ENCODE peak calls at places on chromosomes 2 and 18, in nine cellular contexts. One of them, this sample, is unnamed.

GRCh38 chr2:239245872-239246701 is 154.7 kb downstream of the HDAC4 start:
- DNase-seq in WERI-Rb-1: no peak
- DNase-seq in CD4-positive, CD25-positive, alpha-beta regulatory T cell: no peak
- DNase-seq in activated T-cell treated with anti-CD3 and anti-CD28 coated beads for 1 hour: no peak
- DNase-seq in WTC11: peak
- DNase-seq in hippocampal formation: no peak
- DNase-seq in EL: no peak
- DNase-seq in HFFc6: no peak
- DNase-seq in CD4-positive, alpha-beta T cell: no peak
- DNase-seq in this sample: no peak

GRCh38 chr2:41294331-41294730 is 753.5 kb upstream of the PKDCC start:
- DNase-seq in WERI-Rb-1: no peak
- DNase-seq in CD4-positive, CD25-positive, alpha-beta regulatory T cell: no peak
- DNase-seq in activated T-cell treated with anti-CD3 and anti-CD28 coated beads for 1 hour: no peak
- DNase-seq in WTC11: no peak
- DNase-seq in hippocampal formation: no peak
- DNase-seq in EL: no peak
- DNase-seq in HFFc6: no peak
- DNase-seq in CD4-positive, alpha-beta T cell: no peak
- DNase-seq in this sample: peak

GRCh38 chr2:29848566-29849310 is 72.6 kb downstream of the ALK start:
- DNase-seq in WERI-Rb-1: no peak
- DNase-seq in CD4-positive, CD25-positive, alpha-beta regulatory T cell: no peak
- DNase-seq in activated T-cell treated with anti-CD3 and anti-CD28 coated beads for 1 hour: no peak
- DNase-seq in WTC11: no peak
- DNase-seq in hippocampal formation: no peak
- DNase-seq in EL: no peak
- DNase-seq in HFFc6: no peak
- DNase-seq in CD4-positive, alpha-beta T cell: no peak
- DNase-seq in this sample: no peak

GRCh38 chr2:65315042-65315441 is 87.4 kb downstream of the ACTR2 start:
- DNase-seq in WERI-Rb-1: no peak
- DNase-seq in CD4-positive, CD25-positive, alpha-beta regulatory T cell: no peak
- DNase-seq in activated T-cell treated with anti-CD3 and anti-CD28 coated beads for 1 hour: no peak
- DNase-seq in WTC11: no peak
- DNase-seq in hippocampal formation: no peak
- DNase-seq in EL: no peak
- DNase-seq in HFFc6: no peak
- DNase-seq in CD4-positive, alpha-beta T cell: no peak
- DNase-seq in this sample: no peak

GRCh38 chr2:161085041-161085598 is 75.1 kb upstream of the TANK start:
- DNase-seq in WERI-Rb-1: no peak
- DNase-seq in CD4-positive, CD25-positive, alpha-beta regulatory T cell: peak
- DNase-seq in activated T-cell treated with anti-CD3 and anti-CD28 coated beads for 1 hour: no peak
- DNase-seq in WTC11: no peak
- DNase-seq in hippocampal formation: no peak
- DNase-seq in EL: no peak
- DNase-seq in HFFc6: no peak
- DNase-seq in CD4-positive, alpha-beta T cell: no peak
- DNase-seq in this sample: no peak

GRCh38 chr18:77081387-77081773 is 51.2 kb downstream of the MBP start:
- DNase-seq in WERI-Rb-1: no peak
- DNase-seq in CD4-positive, CD25-positive, alpha-beta regulatory T cell: no peak
- DNase-seq in activated T-cell treated with anti-CD3 and anti-CD28 coated beads for 1 hour: no peak
- DNase-seq in WTC11: no peak
- DNase-seq in hippocampal formation: no peak
- DNase-seq in EL: peak
- DNase-seq in HFFc6: peak
- DNase-seq in CD4-positive, alpha-beta T cell: no peak
- DNase-seq in this sample: no peak

GRCh38 chr18:37668971-37669747 is 103.6 kb upstream of the CELF4 start:
- DNase-seq in WERI-Rb-1: no peak
- DNase-seq in CD4-positive, CD25-positive, alpha-beta regulatory T cell: no peak
- DNase-seq in activated T-cell treated with anti-CD3 and anti-CD28 coated beads for 1 hour: no peak
- DNase-seq in WTC11: no peak
- DNase-seq in hippocampal formation: no peak
- DNase-seq in EL: no peak
- DNase-seq in HFFc6: no peak
- DNase-seq in CD4-positive, alpha-beta T cell: no peak
- DNase-seq in this sample: no peak

GRCh38 chr18:75162467-75162866 is 46.5 kb downstream of the PTGR3 start:
- DNase-seq in WERI-Rb-1: no peak
- DNase-seq in CD4-positive, CD25-positive, alpha-beta regulatory T cell: no peak
- DNase-seq in activated T-cell treated with anti-CD3 and anti-CD28 coated beads for 1 hour: no peak
- DNase-seq in WTC11: no peak
- DNase-seq in hippocampal formation: no peak
- DNase-seq in EL: peak
- DNase-seq in HFFc6: peak
- DNase-seq in CD4-positive, alpha-beta T cell: no peak
- DNase-seq in this sample: no peak

GRCh38 chr18:61323951-61324350 is 9.3 kb upstream of the CDH20 start:
- DNase-seq in WERI-Rb-1: no peak
- DNase-seq in CD4-positive, CD25-positive, alpha-beta regulatory T cell: no peak
- DNase-seq in activated T-cell treated with anti-CD3 and anti-CD28 coated beads for 1 hour: no peak
- DNase-seq in WTC11: no peak
- DNase-seq in hippocampal formation: no peak
- DNase-seq in EL: no peak
- DNase-seq in HFFc6: peak
- DNase-seq in CD4-positive, alpha-beta T cell: no peak
- DNase-seq in this sample: no peak

GRCh38 chr2:123086613-123087012 is 938.5 kb upstream of the CNTNAP5 start:
- DNase-seq in WERI-Rb-1: no peak
- DNase-seq in CD4-positive, CD25-positive, alpha-beta regulatory T cell: no peak
- DNase-seq in activated T-cell treated with anti-CD3 and anti-CD28 coated beads for 1 hour: no peak
- DNase-seq in WTC11: no peak
- DNase-seq in hippocampal formation: no peak
- DNase-seq in EL: no peak
- DNase-seq in HFFc6: no peak
- DNase-seq in CD4-positive, alpha-beta T cell: no peak
- DNase-seq in this sample: no peak

GRCh38 chr2:239902749-239903201 is 122.4 kb downstream of the NDUFA10 start:
- DNase-seq in WERI-Rb-1: no peak
- DNase-seq in CD4-positive, CD25-positive, alpha-beta regulatory T cell: no peak
- DNase-seq in activated T-cell treated with anti-CD3 and anti-CD28 coated beads for 1 hour: no peak
- DNase-seq in WTC11: no peak
- DNase-seq in hippocampal formation: no peak
- DNase-seq in EL: no peak
- DNase-seq in HFFc6: no peak
- DNase-seq in CD4-positive, alpha-beta T cell: no peak
- DNase-seq in this sample: no peak

GRCh38 chr2:9336209-9336533 is 87.2 kb downstream of the ITGB1BP1 start:
- DNase-seq in WERI-Rb-1: no peak
- DNase-seq in CD4-positive, CD25-positive, alpha-beta regulatory T cell: peak
- DNase-seq in activated T-cell treated with anti-CD3 and anti-CD28 coated beads for 1 hour: no peak
- DNase-seq in WTC11: no peak
- DNase-seq in hippocampal formation: no peak
- DNase-seq in EL: peak
- DNase-seq in HFFc6: no peak
- DNase-seq in CD4-positive, alpha-beta T cell: no peak
- DNase-seq in this sample: no peak

GRCh38 chr18:25701821-25702220 is 349.9 kb upstream of the ZNF521 start:
- DNase-seq in WERI-Rb-1: no peak
- DNase-seq in CD4-positive, CD25-positive, alpha-beta regulatory T cell: no peak
- DNase-seq in activated T-cell treated with anti-CD3 and anti-CD28 coated beads for 1 hour: no peak
- DNase-seq in WTC11: no peak
- DNase-seq in hippocampal formation: no peak
- DNase-seq in EL: no peak
- DNase-seq in HFFc6: no peak
- DNase-seq in CD4-positive, alpha-beta T cell: no peak
- DNase-seq in this sample: no peak

GRCh38 chr2:124145982-124146381 is 120.9 kb downstream of the CNTNAP5 start:
- DNase-seq in WERI-Rb-1: no peak
- DNase-seq in CD4-positive, CD25-positive, alpha-beta regulatory T cell: no peak
- DNase-seq in activated T-cell treated with anti-CD3 and anti-CD28 coated beads for 1 hour: no peak
- DNase-seq in WTC11: no peak
- DNase-seq in hippocampal formation: no peak
- DNase-seq in EL: no peak
- DNase-seq in HFFc6: no peak
- DNase-seq in CD4-positive, alpha-beta T cell: no peak
- DNase-seq in this sample: no peak

GRCh38 chr2:200702646-200703118 is 109.0 kb upstream of the BZW1 start:
- DNase-seq in WERI-Rb-1: no peak
- DNase-seq in CD4-positive, CD25-positive, alpha-beta regulatory T cell: peak
- DNase-seq in activated T-cell treated with anti-CD3 and anti-CD28 coated beads for 1 hour: no peak
- DNase-seq in WTC11: no peak
- DNase-seq in hippocampal formation: no peak
- DNase-seq in EL: no peak
- DNase-seq in HFFc6: no peak
- DNase-seq in CD4-positive, alpha-beta T cell: no peak
- DNase-seq in this sample: no peak

GRCh38 chr18:8508320-8508719 is 100.9 kb upstream of the RAB12 start:
- DNase-seq in WERI-Rb-1: no peak
- DNase-seq in CD4-positive, CD25-positive, alpha-beta regulatory T cell: no peak
- DNase-seq in activated T-cell treated with anti-CD3 and anti-CD28 coated beads for 1 hour: no peak
- DNase-seq in WTC11: no peak
- DNase-seq in hippocampal formation: no peak
- DNase-seq in EL: no peak
- DNase-seq in HFFc6: no peak
- DNase-seq in CD4-positive, alpha-beta T cell: no peak
- DNase-seq in this sample: no peak

GRCh38 chr2:17298453-17298852 is 219.8 kb downstream of the RAD51AP2 start:
- DNase-seq in WERI-Rb-1: no peak
- DNase-seq in CD4-positive, CD25-positive, alpha-beta regulatory T cell: no peak
- DNase-seq in activated T-cell treated with anti-CD3 and anti-CD28 coated beads for 1 hour: no peak
- DNase-seq in WTC11: no peak
- DNase-seq in hippocampal formation: no peak
- DNase-seq in EL: no peak
- DNase-seq in HFFc6: no peak
- DNase-seq in CD4-positive, alpha-beta T cell: no peak
- DNase-seq in this sample: no peak

GRCh38 chr2:26344581-26345283 is 1.2 kb upstream of the SELENOI start:
- DNase-seq in WERI-Rb-1: peak
- DNase-seq in CD4-positive, CD25-positive, alpha-beta regulatory T cell: peak
- DNase-seq in activated T-cell treated with anti-CD3 and anti-CD28 coated beads for 1 hour: no peak
- DNase-seq in WTC11: peak
- DNase-seq in hippocampal formation: no peak
- DNase-seq in EL: peak
- DNase-seq in HFFc6: no peak
- DNase-seq in CD4-positive, alpha-beta T cell: no peak
- DNase-seq in this sample: no peak

GRCh38 chr2:205806126-205806905 is 124.0 kb downstream of the NRP2 start:
- DNase-seq in WERI-Rb-1: no peak
- DNase-seq in CD4-positive, CD25-positive, alpha-beta regulatory T cell: no peak
- DNase-seq in activated T-cell treated with anti-CD3 and anti-CD28 coated beads for 1 hour: no peak
- DNase-seq in WTC11: no peak
- DNase-seq in hippocampal formation: no peak
- DNase-seq in EL: no peak
- DNase-seq in HFFc6: no peak
- DNase-seq in CD4-positive, alpha-beta T cell: no peak
- DNase-seq in this sample: no peak

GRCh38 chr2:96326990-96327820 is 2.1 kb downstream of the ITPRIPL1 start:
- DNase-seq in WERI-Rb-1: no peak
- DNase-seq in CD4-positive, CD25-positive, alpha-beta regulatory T cell: no peak
- DNase-seq in activated T-cell treated with anti-CD3 and anti-CD28 coated beads for 1 hour: no peak
- DNase-seq in WTC11: no peak
- DNase-seq in hippocampal formation: no peak
- DNase-seq in EL: no peak
- DNase-seq in HFFc6: no peak
- DNase-seq in CD4-positive, alpha-beta T cell: no peak
- DNase-seq in this sample: no peak

GRCh38 chr2:118669639-118670038 is 177.8 kb downstream of the EN1 start:
- DNase-seq in WERI-Rb-1: no peak
- DNase-seq in CD4-positive, CD25-positive, alpha-beta regulatory T cell: no peak
- DNase-seq in activated T-cell treated with anti-CD3 and anti-CD28 coated beads for 1 hour: no peak
- DNase-seq in WTC11: no peak
- DNase-seq in hippocampal formation: no peak
- DNase-seq in EL: no peak
- DNase-seq in HFFc6: no peak
- DNase-seq in CD4-positive, alpha-beta T cell: no peak
- DNase-seq in this sample: no peak

GRCh38 chr2:676647-677055 is 555 bp downstream of the TMEM18 start:
- DNase-seq in WERI-Rb-1: peak
- DNase-seq in CD4-positive, CD25-positive, alpha-beta regulatory T cell: peak
- DNase-seq in activated T-cell treated with anti-CD3 and anti-CD28 coated beads for 1 hour: no peak
- DNase-seq in WTC11: peak
- DNase-seq in hippocampal formation: peak
- DNase-seq in EL: peak
- DNase-seq in HFFc6: peak
- DNase-seq in CD4-positive, alpha-beta T cell: no peak
- DNase-seq in this sample: peak

GRCh38 chr18:58367425-58368140 is 261.3 kb downstream of the ALPK2 start:
- DNase-seq in WERI-Rb-1: no peak
- DNase-seq in CD4-positive, CD25-positive, alpha-beta regulatory T cell: no peak
- DNase-seq in activated T-cell treated with anti-CD3 and anti-CD28 coated beads for 1 hour: no peak
- DNase-seq in WTC11: no peak
- DNase-seq in hippocampal formation: no peak
- DNase-seq in EL: no peak
- DNase-seq in HFFc6: no peak
- DNase-seq in CD4-positive, alpha-beta T cell: no peak
- DNase-seq in this sample: no peak

GRCh38 chr2:51258301-51258700 is 226.4 kb upstream of the NRXN1 start:
- DNase-seq in WERI-Rb-1: no peak
- DNase-seq in CD4-positive, CD25-positive, alpha-beta regulatory T cell: no peak
- DNase-seq in activated T-cell treated with anti-CD3 and anti-CD28 coated beads for 1 hour: no peak
- DNase-seq in WTC11: no peak
- DNase-seq in hippocampal formation: no peak
- DNase-seq in EL: no peak
- DNase-seq in HFFc6: no peak
- DNase-seq in CD4-positive, alpha-beta T cell: no peak
- DNase-seq in this sample: no peak

GRCh38 chr2:219001577-219002394 is 8.6 kb upstream of the CRYBA2 start:
- DNase-seq in WERI-Rb-1: peak
- DNase-seq in CD4-positive, CD25-positive, alpha-beta regulatory T cell: no peak
- DNase-seq in activated T-cell treated with anti-CD3 and anti-CD28 coated beads for 1 hour: no peak
- DNase-seq in WTC11: peak
- DNase-seq in hippocampal formation: no peak
- DNase-seq in EL: no peak
- DNase-seq in HFFc6: no peak
- DNase-seq in CD4-positive, alpha-beta T cell: no peak
- DNase-seq in this sample: no peak

GRCh38 chr18:34158881-34159690 is 65.6 kb downstream of the NOL4 start:
- DNase-seq in WERI-Rb-1: peak
- DNase-seq in CD4-positive, CD25-positive, alpha-beta regulatory T cell: no peak
- DNase-seq in activated T-cell treated with anti-CD3 and anti-CD28 coated beads for 1 hour: no peak
- DNase-seq in WTC11: peak
- DNase-seq in hippocampal formation: peak
- DNase-seq in EL: no peak
- DNase-seq in HFFc6: no peak
- DNase-seq in CD4-positive, alpha-beta T cell: no peak
- DNase-seq in this sample: peak

GRCh38 chr18:37254256-37254880 is 311.2 kb downstream of the CELF4 start:
- DNase-seq in WERI-Rb-1: no peak
- DNase-seq in CD4-positive, CD25-positive, alpha-beta regulatory T cell: no peak
- DNase-seq in activated T-cell treated with anti-CD3 and anti-CD28 coated beads for 1 hour: no peak
- DNase-seq in WTC11: no peak
- DNase-seq in hippocampal formation: no peak
- DNase-seq in EL: no peak
- DNase-seq in HFFc6: no peak
- DNase-seq in CD4-positive, alpha-beta T cell: no peak
- DNase-seq in this sample: no peak

GRCh38 chr2:18966131-18966530 is 376.8 kb upstream of the NT5C1B start:
- DNase-seq in WERI-Rb-1: no peak
- DNase-seq in CD4-positive, CD25-positive, alpha-beta regulatory T cell: no peak
- DNase-seq in activated T-cell treated with anti-CD3 and anti-CD28 coated beads for 1 hour: no peak
- DNase-seq in WTC11: no peak
- DNase-seq in hippocampal formation: no peak
- DNase-seq in EL: peak
- DNase-seq in HFFc6: no peak
- DNase-seq in CD4-positive, alpha-beta T cell: no peak
- DNase-seq in this sample: no peak

GRCh38 chr2:152335851-152336102 is 803 bp downstream of the FMNL2 start:
- DNase-seq in WERI-Rb-1: no peak
- DNase-seq in CD4-positive, CD25-positive, alpha-beta regulatory T cell: no peak
- DNase-seq in activated T-cell treated with anti-CD3 and anti-CD28 coated beads for 1 hour: no peak
- DNase-seq in WTC11: no peak
- DNase-seq in hippocampal formation: no peak
- DNase-seq in EL: no peak
- DNase-seq in HFFc6: no peak
- DNase-seq in CD4-positive, alpha-beta T cell: no peak
- DNase-seq in this sample: no peak

GRCh38 chr2:20143263-20143662 is 81.7 kb downstream of the SDC1 start:
- DNase-seq in WERI-Rb-1: no peak
- DNase-seq in CD4-positive, CD25-positive, alpha-beta regulatory T cell: no peak
- DNase-seq in activated T-cell treated with anti-CD3 and anti-CD28 coated beads for 1 hour: no peak
- DNase-seq in WTC11: no peak
- DNase-seq in hippocampal formation: no peak
- DNase-seq in EL: no peak
- DNase-seq in HFFc6: peak
- DNase-seq in CD4-positive, alpha-beta T cell: no peak
- DNase-seq in this sample: no peak

GRCh38 chr18:62790836-62791772 is 75.8 kb downstream of the PHLPP1 start:
- DNase-seq in WERI-Rb-1: no peak
- DNase-seq in CD4-positive, CD25-positive, alpha-beta regulatory T cell: peak
- DNase-seq in activated T-cell treated with anti-CD3 and anti-CD28 coated beads for 1 hour: no peak
- DNase-seq in WTC11: no peak
- DNase-seq in hippocampal formation: peak
- DNase-seq in EL: peak
- DNase-seq in HFFc6: peak
- DNase-seq in CD4-positive, alpha-beta T cell: no peak
- DNase-seq in this sample: no peak